ENCODE peak calls at places on chromosomes 7 and 10, in four cellular contexts. One of them, this sample, is unnamed.

GRCh38 chr10:114271014-114271778 is 32.1 kb downstream of the VWA2 start:
- DNase-seq in retinal pigment epithelial cell: peak; percentile 18
- DNase-seq in HFF-Myc: no peak
- DNase-seq in HCT116: no peak
- DNase-seq in this sample: no peak

GRCh38 chr10:88920198-88920597 is 32.4 kb downstream of the ACTA2 start:
- DNase-seq in retinal pigment epithelial cell: no peak
- DNase-seq in HFF-Myc: no peak
- DNase-seq in HCT116: no peak
- DNase-seq in this sample: peak; percentile 60

GRCh38 chr10:110460111-110460809 is 37.4 kb upstream of the DUSP5 start:
- DNase-seq in retinal pigment epithelial cell: no peak
- DNase-seq in HFF-Myc: no peak
- DNase-seq in HCT116: no peak
- DNase-seq in this sample: no peak

GRCh38 chr10:58152698-58153263 is 114.9 kb downstream of the IPMK start:
- DNase-seq in retinal pigment epithelial cell: no peak
- DNase-seq in HFF-Myc: peak; percentile 58
- DNase-seq in HCT116: peak; percentile 41
- DNase-seq in this sample: peak; percentile 76

GRCh38 chr10:130360826-130361311 is 224.7 kb downstream of the GLRX3 start:
- DNase-seq in retinal pigment epithelial cell: no peak
- DNase-seq in HFF-Myc: no peak
- DNase-seq in HCT116: no peak
- DNase-seq in this sample: no peak

GRCh38 chr10:124066744-124067714 is 26.4 kb downstream of the CHST15 start:
- DNase-seq in retinal pigment epithelial cell: no peak
- DNase-seq in HFF-Myc: no peak
- DNase-seq in HCT116: no peak
- DNase-seq in this sample: no peak

GRCh38 chr10:109676703-109677102 is 246.6 kb downstream of the XPNPEP1 start:
- DNase-seq in retinal pigment epithelial cell: no peak
- DNase-seq in HFF-Myc: no peak
- DNase-seq in HCT116: no peak
- DNase-seq in this sample: no peak

GRCh38 chr7:98232799-98233198 is 19.2 kb downstream of the TECPR1 start:
- DNase-seq in retinal pigment epithelial cell: no peak
- DNase-seq in HFF-Myc: no peak
- DNase-seq in HCT116: no peak
- DNase-seq in this sample: no peak

GRCh38 chr7:34036069-34036920 is 131.0 kb downstream of the BMPER start:
- DNase-seq in retinal pigment epithelial cell: no peak
- DNase-seq in HFF-Myc: no peak
- DNase-seq in HCT116: peak; percentile 61
- DNase-seq in this sample: peak; percentile 72

GRCh38 chr7:107591410-107591809 is 11.4 kb downstream of the BCAP29 start:
- DNase-seq in retinal pigment epithelial cell: no peak
- DNase-seq in HFF-Myc: no peak
- DNase-seq in HCT116: no peak
- DNase-seq in this sample: no peak

GRCh38 chr10:52491246-52492000 is 177.3 kb downstream of the DKK1 start:
- DNase-seq in retinal pigment epithelial cell: no peak
- DNase-seq in HFF-Myc: no peak
- DNase-seq in HCT116: no peak
- DNase-seq in this sample: peak; percentile 33

GRCh38 chr7:72307566-72307965 is 104.6 kb downstream of the CALN1 start:
- DNase-seq in retinal pigment epithelial cell: no peak
- DNase-seq in HFF-Myc: no peak
- DNase-seq in HCT116: no peak
- DNase-seq in this sample: no peak

GRCh38 chr7:92645114-92645497 is 54.9 kb upstream of the FAM133B start:
- DNase-seq in retinal pigment epithelial cell: no peak
- DNase-seq in HFF-Myc: no peak
- DNase-seq in HCT116: no peak
- DNase-seq in this sample: no peak

GRCh38 chr10:48289652-48290238 is 15.2 kb upstream of the FRMPD2 start:
- DNase-seq in retinal pigment epithelial cell: no peak
- DNase-seq in HFF-Myc: no peak
- DNase-seq in HCT116: peak; percentile 57
- DNase-seq in this sample: peak; percentile 64

GRCh38 chr7:46723742-46724141 is 802.7 kb upstream of the IGFBP3 start:
- DNase-seq in retinal pigment epithelial cell: no peak
- DNase-seq in HFF-Myc: no peak
- DNase-seq in HCT116: no peak
- DNase-seq in this sample: no peak
- TF ChIP-seq CTCF in retinal pigment epithelial cell: no peak
- TF ChIP-seq CTCF in HFF-Myc: no peak
- TF ChIP-seq CTCF in HCT116: no peak
- TF ChIP-seq CTCF in this sample: no peak

GRCh38 chr7:102080371-102081243 is 206.1 kb upstream of the SH2B2 start:
- DNase-seq in retinal pigment epithelial cell: no peak
- DNase-seq in HFF-Myc: no peak
- DNase-seq in HCT116: no peak
- DNase-seq in this sample: no peak

GRCh38 chr7:102081244-102081627 is 205.4 kb upstream of the SH2B2 start:
- DNase-seq in retinal pigment epithelial cell: no peak
- DNase-seq in HFF-Myc: no peak
- DNase-seq in HCT116: no peak
- DNase-seq in this sample: no peak

GRCh38 chr7:102080003-102080361 is 206.7 kb upstream of the SH2B2 start:
- DNase-seq in retinal pigment epithelial cell: no peak
- DNase-seq in HFF-Myc: no peak
- DNase-seq in HCT116: no peak
- DNase-seq in this sample: no peak

GRCh38 chr7:102085223-102085772 is 201.4 kb upstream of the SH2B2 start:
- DNase-seq in retinal pigment epithelial cell: no peak
- DNase-seq in HFF-Myc: no peak
- DNase-seq in HCT116: no peak
- DNase-seq in this sample: no peak

GRCh38 chr7:102082693-102083385 is 203.8 kb upstream of the SH2B2 start:
- DNase-seq in retinal pigment epithelial cell: no peak
- DNase-seq in HFF-Myc: no peak
- DNase-seq in HCT116: no peak
- DNase-seq in this sample: peak; percentile 42
- H3K4me3 ChIP-seq in retinal pigment epithelial cell: no peak overlapping the region
- H3K4me3 ChIP-seq in HFF-Myc: no peak overlapping the region
- H3K4me3 ChIP-seq in HCT116: no peak overlapping the region
- H3K4me3 ChIP-seq in this sample: no peak overlapping the region

DNA sequence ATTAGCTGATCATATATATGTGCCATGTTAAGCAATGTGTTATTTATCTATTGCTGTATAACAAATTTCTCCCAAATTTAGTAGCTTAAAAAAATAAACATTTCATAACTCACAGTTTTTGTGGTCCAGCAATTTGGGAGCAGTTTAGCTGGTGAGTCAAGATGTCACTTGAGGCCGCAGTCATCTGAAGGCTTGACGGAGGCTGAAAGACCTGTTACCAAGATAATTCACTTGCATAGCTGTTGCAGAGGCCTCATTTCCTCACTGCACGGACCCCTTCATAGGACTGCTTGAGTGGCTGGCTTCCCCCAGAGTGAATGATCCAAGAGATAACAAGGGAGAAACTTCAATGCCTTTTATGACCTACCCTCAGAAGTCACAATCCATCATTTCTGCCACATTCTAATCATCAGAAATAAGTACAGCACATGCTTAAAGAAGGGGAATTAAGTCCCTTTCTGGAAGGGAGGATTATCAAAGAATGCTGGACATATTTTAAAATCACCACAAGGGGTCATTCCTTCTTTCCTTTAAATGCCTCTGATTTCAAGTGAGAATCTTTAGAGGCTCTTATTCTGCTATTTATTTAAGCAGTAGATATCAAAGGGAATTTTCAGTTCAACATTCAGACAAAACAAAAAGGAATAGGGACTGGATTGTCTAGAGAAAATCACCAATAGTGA is 10.5 kb upstream of the SRPK2 start:
- DNase-seq in retinal pigment epithelial cell: no peak
- DNase-seq in HFF-Myc: peak; percentile 21
- DNase-seq in HCT116: no peak
- DNase-seq in this sample: peak; percentile 61
- TF ChIP-seq CTCF in retinal pigment epithelial cell: peak; percentile 51
- TF ChIP-seq CTCF in HFF-Myc: peak; percentile 6
- TF ChIP-seq CTCF in HCT116: peak; percentile 19
- TF ChIP-seq CTCF in this sample: peak; percentile 41

GRCh38 chr10:30056767-30057355 is 2.5 kb downstream of the JCAD start:
- DNase-seq in retinal pigment epithelial cell: no peak
- DNase-seq in HFF-Myc: no peak
- DNase-seq in HCT116: peak; percentile 60
- DNase-seq in this sample: peak; percentile 12
- H3K4me3 ChIP-seq in retinal pigment epithelial cell: no peak overlapping the region
- H3K4me3 ChIP-seq in HFF-Myc: peak overlapping the region; percentile 60
- H3K4me3 ChIP-seq in HCT116: peak overlapping the region; percentile 8
- H3K4me3 ChIP-seq in this sample: peak overlapping the region; percentile 64

DNA sequence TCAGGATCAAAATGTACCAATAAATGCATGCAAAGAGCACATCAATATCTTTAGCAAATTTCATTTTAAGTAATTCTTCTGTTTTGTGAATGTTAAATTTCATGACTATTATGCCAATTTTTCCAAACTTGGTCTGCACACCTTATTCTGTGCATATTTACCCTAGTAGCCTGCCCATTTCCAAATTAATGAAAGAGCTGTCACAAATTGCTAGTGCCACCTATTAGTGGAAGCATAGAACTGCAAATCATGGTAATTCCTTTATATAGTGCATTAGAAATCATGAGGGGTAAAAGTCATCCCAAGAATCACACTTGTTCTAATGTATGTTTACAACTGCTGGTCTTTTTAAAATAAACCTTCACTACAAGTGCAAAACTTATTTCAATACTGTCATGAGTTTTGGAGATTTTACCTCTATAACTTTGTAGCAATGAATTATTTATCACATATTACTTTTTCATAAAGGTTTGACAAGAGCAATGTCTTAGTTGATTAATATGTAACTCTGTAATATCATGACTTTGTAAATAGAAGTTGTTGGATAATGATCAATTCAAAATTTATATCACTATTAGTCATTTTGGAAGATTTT is 5.7 kb downstream of the SEMA3A start:
- DNase-seq in retinal pigment epithelial cell: no peak
- DNase-seq in HFF-Myc: no peak
- DNase-seq in HCT116: no peak
- DNase-seq in this sample: peak; percentile 47
- TF ChIP-seq CTCF in retinal pigment epithelial cell: peak; percentile 70
- TF ChIP-seq CTCF in HFF-Myc: peak; percentile 25
- TF ChIP-seq CTCF in HCT116: peak; percentile 44
- TF ChIP-seq CTCF in this sample: peak; percentile 64

GRCh38 chr7:36155811-36156361 is 2.8 kb downstream of the EEPD1 start:
- DNase-seq in retinal pigment epithelial cell: no peak
- DNase-seq in HFF-Myc: no peak
- DNase-seq in HCT116: no peak
- DNase-seq in this sample: no peak
- H3K4me3 ChIP-seq in retinal pigment epithelial cell: peak overlapping the region; percentile 29
- H3K4me3 ChIP-seq in HFF-Myc: peak overlapping the region; percentile 16
- H3K4me3 ChIP-seq in HCT116: no peak overlapping the region
- H3K4me3 ChIP-seq in this sample: no peak overlapping the region

DNA sequence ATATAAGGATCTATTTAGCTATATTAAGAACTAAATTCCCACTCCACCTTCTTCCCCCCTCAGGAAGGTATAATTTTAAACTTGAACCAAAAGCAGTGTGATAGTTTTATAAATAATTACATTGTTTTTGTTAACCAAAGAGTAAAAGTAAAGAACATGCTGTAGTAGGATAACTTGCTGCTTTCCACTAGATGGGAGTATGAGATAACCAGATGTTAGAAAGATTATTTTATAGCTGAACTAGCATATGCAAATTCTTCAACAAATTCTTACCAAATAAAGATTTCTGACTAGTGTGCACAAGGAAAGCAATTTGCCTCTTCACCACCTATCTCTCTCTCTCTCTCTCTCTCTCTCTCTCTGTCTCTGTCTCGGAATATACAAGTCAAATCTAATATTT is 31.8 kb downstream of the TES start:
- DNase-seq in retinal pigment epithelial cell: no peak
- DNase-seq in HFF-Myc: no peak
- DNase-seq in HCT116: no peak
- DNase-seq in this sample: no peak
- TF ChIP-seq CTCF in retinal pigment epithelial cell: no peak
- TF ChIP-seq CTCF in HFF-Myc: peak; percentile 29
- TF ChIP-seq CTCF in HCT116: no peak
- TF ChIP-seq CTCF in this sample: no peak

GRCh38 chr7:77540402-77540822 is 3.3 kb downstream of the PTPN12 start:
- DNase-seq in retinal pigment epithelial cell: no peak
- DNase-seq in HFF-Myc: no peak
- DNase-seq in HCT116: no peak
- DNase-seq in this sample: no peak
- H3K4me3 ChIP-seq in retinal pigment epithelial cell: no peak overlapping the region
- H3K4me3 ChIP-seq in HFF-Myc: no peak overlapping the region
- H3K4me3 ChIP-seq in HCT116: peak overlapping the region; percentile 50
- H3K4me3 ChIP-seq in this sample: no peak overlapping the region

GRCh38 chr7:100951172-100951571 is 1.8 kb downstream of the MUC3A start:
- DNase-seq in retinal pigment epithelial cell: no peak
- DNase-seq in HFF-Myc: no peak
- DNase-seq in HCT116: no peak
- DNase-seq in this sample: no peak
- TF ChIP-seq CTCF in retinal pigment epithelial cell: no peak
- TF ChIP-seq CTCF in HFF-Myc: no peak
- TF ChIP-seq CTCF in HCT116: no peak
- TF ChIP-seq CTCF in this sample: no peak

GRCh38 chr7:120832803-120833202 is 25.1 kb downstream of the TSPAN12 start:
- DNase-seq in retinal pigment epithelial cell: no peak
- DNase-seq in HFF-Myc: no peak
- DNase-seq in HCT116: no peak
- DNase-seq in this sample: no peak

GRCh38 chr7:120836556-120837125 is 21.3 kb downstream of the TSPAN12 start:
- DNase-seq in retinal pigment epithelial cell: no peak
- DNase-seq in HFF-Myc: no peak
- DNase-seq in HCT116: no peak
- DNase-seq in this sample: no peak

GRCh38 chr7:120837599-120837998 is 20.3 kb downstream of the TSPAN12 start:
- DNase-seq in retinal pigment epithelial cell: no peak
- DNase-seq in HFF-Myc: no peak
- DNase-seq in HCT116: no peak
- DNase-seq in this sample: no peak

GRCh38 chr7:120833551-120833950 is 24.4 kb downstream of the TSPAN12 start:
- DNase-seq in retinal pigment epithelial cell: no peak
- DNase-seq in HFF-Myc: no peak
- DNase-seq in HCT116: no peak
- DNase-seq in this sample: no peak

GRCh38 chr7:120834726-120835125 is 23.2 kb downstream of the TSPAN12 start:
- DNase-seq in retinal pigment epithelial cell: no peak
- DNase-seq in HFF-Myc: no peak
- DNase-seq in HCT116: no peak
- DNase-seq in this sample: no peak
- H3K4me3 ChIP-seq in retinal pigment epithelial cell: no peak overlapping the region
- H3K4me3 ChIP-seq in HFF-Myc: no peak overlapping the region
- H3K4me3 ChIP-seq in HCT116: no peak overlapping the region
- H3K4me3 ChIP-seq in this sample: no peak overlapping the region

This sample was measured in fibroblast of pulmonary artery.